ENCODE peak calls at places on chromosomes 3 and 15, in six cellular contexts. Y is left ventricle myocardium inferior, C is DND-41, F is NT2/D1, R is uterus, J is psoas muscle. U is an unnamed sample. For H3K4me1, the result is how much of the 10 kb centered on the place peaks cover.

GRCh38 chr15:82014989-82015388 is 30.8 kb downstream of the MEX3B start:
- DNase-seq in F (no peak), Y (no peak), C (no peak), J (no peak), R (no peak), U (no peak)

GRCh38 chr3:101938262-101938847 is 89.0 kb downstream of the NFKBIZ start:
- DNase-seq in J (no peak), Y (no peak), R (no peak), C (no peak), F (no peak), U (no peak)

GRCh38 chr15:60006203-60006782 is 2.2 kb downstream of the FOXB1 start:
- DNase-seq in F (no peak), J (no peak), C (peak), Y (no peak), R (no peak), U (no peak)

GRCh38 chr3:111668912-111669488 is 73.9 kb upstream of the ZBED2 start:
- DNase-seq in J (no peak), R (no peak), F (no peak), Y (no peak), C (no peak), U (no peak)

GRCh38 chr3:24004171-24004938 is 59.3 kb downstream of the NR1D2 start:
- DNase-seq in F (no peak), J (no peak), Y (no peak), C (no peak), R (no peak), U (no peak)

GRCh38 chr3:134494539-134494938 is 8.7 kb downstream of the CEP63 start:
- DNase-seq in Y (no peak), J (no peak), R (no peak), C (no peak), F (no peak), U (no peak)

GRCh38 chr3:39088889-39089288 is 18.5 kb downstream of the GORASP1 start:
- DNase-seq in Y (no peak), F (no peak), R (no peak), C (no peak), J (no peak), U (no peak)

GRCh38 chr3:71893120-71893519 is 108.2 kb upstream of the PROK2 start:
- DNase-seq in C (no peak), R (no peak), Y (no peak), F (no peak), J (no peak), U (no peak)

GRCh38 chr3:59641169-59641914 is 591.5 kb upstream of the CFAP20DC start:
- DNase-seq in R (no peak), J (peak), F (no peak), C (no peak), Y (peak), U (peak)

GRCh38 chr15:58551764-58552504 is 120.1 kb downstream of the LIPC start:
- DNase-seq in J (no peak), C (no peak), F (no peak), R (peak), Y (no peak), U (no peak)

GRCh38 chr15:65833501-65834220 is 35.6 kb upstream of the RAB11A start:
- DNase-seq in J (peak), F (no peak), Y (no peak), R (no peak), C (peak), U (no peak)

GRCh38 chr15:58627706-58628105 is 121.8 kb downstream of the ADAM10 start:
- DNase-seq in Y (no peak), J (no peak), C (no peak), F (no peak), R (no peak), U (no peak)

GRCh38 chr3:59254433-59254832 is 204.6 kb upstream of the CFAP20DC start:
- DNase-seq in C (no peak), R (no peak), Y (no peak), J (no peak), F (no peak), U (no peak)

GRCh38 chr3:189978753-189979152 is 141.9 kb downstream of the P3H2 start:
- DNase-seq in C (no peak), R (no peak), J (no peak), Y (no peak), F (no peak), U (no peak)

GRCh38 chr15:23422099-23422945 is 24.7 kb downstream of the GOLGA6L2 start:
- DNase-seq in J (peak), Y (no peak), C (no peak), R (no peak), F (no peak), U (no peak)

GRCh38 chr15:80396094-80396493 is 8.1 kb upstream of the ARNT2 start:
- DNase-seq in C (no peak), R (no peak), F (no peak), Y (no peak), J (no peak), U (no peak)

GRCh38 chr15:52107238-52107637 is 5.3 kb downstream of the BCL2L10 start:
- DNase-seq in R (no peak), J (no peak), F (no peak), C (no peak), Y (no peak), U (no peak)

GRCh38 chr3:160447544-160447943 is 2.0 kb downstream of the TRIM59 start:
- DNase-seq in Y (no peak), F (no peak), C (no peak), R (no peak), J (no peak), U (no peak)

GRCh38 chr15:55937040-55937439 is 56.4 kb downstream of the NEDD4 start:
- DNase-seq in J (no peak), R (no peak), F (no peak), Y (no peak), C (no peak), U (no peak)

GRCh38 chr3:173465112-173465511 is 67.6 kb downstream of the NLGN1 start:
- DNase-seq in J (no peak), C (no peak), F (peak), R (no peak), Y (no peak), U (no peak)

GRCh38 chr15:98654790-98655360 is 6.5 kb downstream of the IGF1R start:
- DNase-seq in J (no peak), R (no peak), Y (no peak), C (no peak), F (no peak), U (no peak)

GRCh38 chr15:98651581-98652220 is 3.4 kb downstream of the IGF1R start:
- DNase-seq in Y (no peak), J (no peak), F (no peak), R (no peak), C (no peak), U (peak)

GRCh38 chr15:98655732-98656131 is 7.4 kb downstream of the IGF1R start:
- DNase-seq in J (no peak), F (no peak), C (no peak), Y (no peak), R (no peak), U (no peak)

GRCh38 chr15:98650871-98651481 is 2.6 kb downstream of the IGF1R start:
- DNase-seq in C (no peak), F (no peak), R (peak), J (no peak), Y (no peak), U (peak)

GRCh38 chr15:98653686-98654085 is 5.3 kb downstream of the IGF1R start:
- DNase-seq in F (no peak), R (no peak), Y (no peak), C (no peak), J (no peak), U (no peak)
- H3K4me1 ChIP-seq in F (under half), R (under half), Y (half or more), C (under half), J (under half), U (under half)

GRCh38 chr15:63509933-63510547 is 5.6 kb downstream of the USP3 start:
- DNase-seq in J (no peak), C (no peak), R (no peak), Y (no peak), F (no peak), U (no peak)
- H3K4me1 ChIP-seq in J (half or more), C (under half), R (under half), Y (half or more), F (under half), U (under half)

DNA sequence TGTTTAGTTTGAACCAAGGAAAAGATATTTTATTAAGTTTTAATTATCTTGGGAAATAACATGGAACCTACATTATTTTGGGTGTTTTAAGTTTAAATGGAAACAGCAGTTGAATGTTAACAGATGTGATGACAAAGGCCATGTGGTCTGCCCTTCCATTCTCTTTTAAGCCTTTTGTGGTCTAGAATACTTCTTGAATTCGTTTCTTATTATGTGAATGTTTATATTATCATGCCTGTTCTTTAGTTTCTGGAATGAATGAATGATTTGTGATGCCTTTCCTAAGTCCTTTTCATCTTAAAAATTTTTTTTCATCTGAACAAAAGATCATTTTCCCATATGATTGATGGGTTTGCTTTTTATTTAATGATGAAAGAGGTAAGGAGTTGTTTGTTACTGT is 44.6 kb downstream of the SNRK start:
- DNase-seq in J (no peak), R (no peak), C (no peak), F (no peak), Y (no peak), U (no peak)
- H3K4me1 ChIP-seq in J (under half), R (under half), C (under half), F (under half), Y (half or more), U (under half)

GRCh38 chr15:57327985-57328471 is 48.3 kb upstream of the CGNL1 start:
- DNase-seq in F (no peak), C (no peak), R (peak), J (no peak), Y (no peak), U (no peak)
- H3K4me1 ChIP-seq in F (under half), C (under half), R (under half), J (under half), Y (under half), U (under half)

GRCh38 chr3:169952045-169952444 is 14.6 kb upstream of the SEC62 start:
- DNase-seq in R (no peak), Y (no peak), C (no peak), F (no peak), J (no peak), U (no peak)
- H3K4me1 ChIP-seq in R (under half), Y (under half), C (under half), F (under half), J (under half), U (under half)